ENCODE peak calls at places on chromosomes 3 and 15, in ten cellular contexts. R, M, N, Y, A, K, G, L, D and S are unnamed samples.

GRCh38 chr15:62110000-62110851 is 43.4 kb downstream of the C2CD4A start:
- DNase-seq in R (no peak), M (no peak), N (peak; percentile 83), Y (peak; percentile 40), A (no peak), K (peak; percentile 82), G (peak; percentile 77), L (peak; percentile 60), D (no peak), S (peak; percentile 90)

GRCh38 chr3:11384074-11384473 is 111.9 kb downstream of the ATG7 start:
- DNase-seq in R (no peak), M (no peak), N (peak; percentile 30), Y (no peak), A (no peak), K (peak; percentile 23), G (peak; percentile 34), L (no peak), D (no peak), S (peak; percentile 25)

GRCh38 chr3:124203292-124203691 is 211.4 kb upstream of the ROPN1 start:
- DNase-seq in R (peak; percentile 22), M (no peak), N (no peak), Y (no peak), A (no peak), K (no peak), G (no peak), L (no peak), D (no peak), S (no peak)

GRCh38 chr15:65791335-65792129 is 561 bp downstream of the DENND4A start:
- DNase-seq in R (peak; percentile 80), M (peak; percentile 65), N (no peak), Y (peak; percentile 72), A (peak; percentile 58), K (peak; percentile 26), G (no peak), L (no peak), D (peak; percentile 74), S (no peak)

GRCh38 chr3:124565013-124565412 is 165.2 kb upstream of the UMPS start:
- DNase-seq in R (peak; percentile 84), M (peak; percentile 77), N (peak; percentile 77), Y (peak; percentile 90), A (peak; percentile 71), K (peak; percentile 76), G (peak; percentile 59), L (peak; percentile 69), D (peak; percentile 47), S (peak; percentile 62)

GRCh38 chr3:186067360-186068242 is 41.3 kb downstream of the ETV5 start:
- DNase-seq in R (no peak), M (no peak), N (no peak), Y (no peak), A (peak; percentile 14), K (no peak), G (no peak), L (no peak), D (no peak), S (no peak)

GRCh38 chr3:141235661-141236171 is 4.1 kb downstream of the PXYLP1 start:
- DNase-seq in R (peak; percentile 48), M (no peak), N (no peak), Y (peak; percentile 56), A (no peak), K (no peak), G (no peak), L (no peak), D (no peak), S (no peak)

GRCh38 chr3:1587426-1587825 is 494.6 kb downstream of the CNTN6 start:
- DNase-seq in R (no peak), M (no peak), N (no peak), Y (no peak), A (no peak), K (no peak), G (no peak), L (no peak), D (no peak), S (no peak)

GRCh38 chr3:187994221-187995085 is 159.5 kb upstream of the LPP start:
- DNase-seq in R (no peak), M (no peak), N (peak; percentile 22), Y (no peak), A (no peak), K (peak; percentile 70), G (peak; percentile 9), L (peak; percentile 83), D (no peak), S (no peak)

GRCh38 chr3:52527732-52528595 is 5.7 kb downstream of the NT5DC2 start:
- DNase-seq in R (peak; percentile 32), M (peak; percentile 7), N (no peak), Y (no peak), A (no peak), K (no peak), G (no peak), L (no peak), D (no peak), S (no peak)

GRCh38 chr3:50652709-50653108 is 22.0 kb upstream of the DOCK3 start:
- DNase-seq in R (peak; percentile 76), M (no peak), N (peak; percentile 54), Y (peak; percentile 28), A (peak; percentile 54), K (peak; percentile 19), G (peak; percentile 36), L (no peak), D (peak; percentile 47), S (peak; percentile 44)

GRCh38 chr3:106965286-106965685 is 412.0 kb upstream of the CCDC54 start:
- DNase-seq in R (no peak), M (no peak), N (no peak), Y (no peak), A (no peak), K (no peak), G (no peak), L (no peak), D (no peak), S (no peak)

GRCh38 chr3:57918123-57918837 is 89.9 kb upstream of the FLNB start:
- DNase-seq in R (no peak), M (no peak), N (peak; percentile 87), Y (no peak), A (no peak), K (peak; percentile 96), G (peak; percentile 77), L (peak; percentile 97), D (no peak), S (peak; percentile 81)

GRCh38 chr3:49602877-49603411 is 48.7 kb downstream of the BSN start:
- DNase-seq in R (no peak), M (no peak), N (peak; percentile 87), Y (no peak), A (peak; percentile 12), K (no peak), G (peak; percentile 83), L (no peak), D (no peak), S (peak; percentile 91)

GRCh38 chr3:49600781-49601180 is 46.5 kb downstream of the BSN start:
- DNase-seq in R (no peak), M (no peak), N (peak; percentile 20), Y (no peak), A (no peak), K (no peak), G (no peak), L (peak; percentile 25), D (no peak), S (peak; percentile 6)

GRCh38 chr3:49606427-49606826 is 52.1 kb downstream of the BSN start:
- DNase-seq in R (no peak), M (no peak), N (no peak), Y (no peak), A (no peak), K (no peak), G (no peak), L (no peak), D (no peak), S (no peak)

GRCh38 chr3:49602049-49602554 is 47.8 kb downstream of the BSN start:
- DNase-seq in R (no peak), M (no peak), N (no peak), Y (no peak), A (no peak), K (no peak), G (no peak), L (no peak), D (no peak), S (peak; percentile 7)

GRCh38 chr3:49601358-49602048 is 47.2 kb downstream of the BSN start:
- DNase-seq in R (no peak), M (no peak), N (no peak), Y (no peak), A (no peak), K (no peak), G (no peak), L (no peak), D (no peak), S (no peak)
- H3K4me3 ChIP-seq in R (no peak overlapping the region), M (no peak overlapping the region), N (no peak overlapping the region), Y (no peak overlapping the region), A (no peak overlapping the region), K (no peak overlapping the region), G (no peak overlapping the region), L (no peak overlapping the region), D (no peak overlapping the region), S (no peak overlapping the region)

GRCh38 chr15:74200871-74201419 is 1.6 kb downstream of the STRA6 start:
- DNase-seq in R (peak; percentile 62), M (no peak), N (no peak), Y (no peak), A (no peak), K (peak; percentile 81), G (no peak), L (no peak), D (no peak), S (no peak)
- H3K4me3 ChIP-seq in R (no peak overlapping the region), M (no peak overlapping the region), N (no peak overlapping the region), Y (no peak overlapping the region), A (no peak overlapping the region), K (no peak overlapping the region), G (no peak overlapping the region), L (no peak overlapping the region), D (no peak overlapping the region), S (no peak overlapping the region)

GRCh38 chr15:99076555-99077308 is 28.1 kb upstream of the SYNM start:
- DNase-seq in R (peak; percentile 75), M (peak; percentile 60), N (peak; percentile 79), Y (peak; percentile 82), A (peak; percentile 88), K (peak; percentile 85), G (peak; percentile 72), L (peak; percentile 85), D (peak; percentile 25), S (peak; percentile 80)
- H3K4me3 ChIP-seq in R (no peak overlapping the region), M (peak overlapping the region; percentile 52), N (peak overlapping the region; percentile 5), Y (peak overlapping the region; percentile 25), A (peak overlapping the region; percentile 68), K (peak overlapping the region; percentile 29), G (peak overlapping the region; percentile 22), L (peak overlapping the region; percentile 47), D (peak overlapping the region; percentile 35), S (peak overlapping the region; percentile 10)

DNA sequence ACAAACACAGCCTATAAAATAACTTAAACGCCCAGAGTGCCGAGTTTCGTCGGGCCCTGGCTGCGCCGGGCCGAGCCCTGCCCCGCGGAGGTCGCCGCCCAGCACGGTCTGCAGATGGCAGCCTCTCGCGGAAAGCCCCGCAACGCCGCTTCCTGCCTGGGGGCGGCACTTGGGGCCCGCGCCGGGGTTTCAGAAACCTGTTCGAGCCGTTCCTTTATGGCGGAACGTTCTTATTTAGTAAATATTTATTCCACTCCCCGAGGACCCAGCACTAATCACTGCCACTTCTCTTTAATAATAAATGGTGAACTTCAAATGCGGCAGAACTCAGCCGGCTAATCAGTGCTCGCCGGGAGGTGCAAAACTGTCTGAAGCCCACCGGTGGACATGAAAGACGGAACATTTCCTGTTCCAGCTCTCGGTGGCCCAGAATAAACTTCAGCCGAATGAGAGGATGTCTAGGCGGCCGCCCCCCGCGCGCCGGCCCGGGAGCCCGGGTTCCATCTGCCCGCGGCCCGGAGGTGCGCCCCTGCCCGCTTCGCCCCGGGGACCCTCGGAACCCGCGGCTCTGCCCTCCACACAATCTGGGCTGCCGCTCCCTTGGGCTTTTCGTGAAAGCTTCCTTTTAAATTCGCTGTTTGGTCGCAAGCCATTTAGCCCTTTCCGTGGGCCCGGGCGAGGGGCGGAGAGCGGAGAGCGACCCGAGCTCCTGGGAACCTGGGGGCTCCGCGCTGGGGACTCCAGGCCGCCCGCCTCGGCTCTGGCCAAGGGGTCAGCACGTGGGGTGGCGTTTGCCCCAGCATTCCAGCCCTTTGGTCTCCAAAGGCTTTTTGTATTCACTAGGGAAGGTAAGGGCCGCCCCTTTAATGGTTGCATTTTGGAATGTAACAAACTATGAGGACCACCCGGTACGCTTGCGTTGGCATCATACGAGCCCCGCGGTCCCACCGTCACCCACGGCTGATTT is 110.8 kb upstream of the ATP11B start:
- DNase-seq in R (peak; percentile 85), M (peak; percentile 21), N (peak; percentile 57), Y (peak; percentile 84), A (peak; percentile 84), K (peak; percentile 19), G (peak; percentile 20), L (peak; percentile 21), D (no peak), S (peak; percentile 44)
- H3K4me3 ChIP-seq in R (peak overlapping the region; percentile 50), M (peak overlapping the region; percentile 67), N (peak overlapping the region; percentile 35), Y (peak overlapping the region; percentile 92), A (peak overlapping the region; percentile 77), K (peak overlapping the region; percentile 56), G (peak overlapping the region; percentile 13), L (peak overlapping the region; percentile 60), D (peak overlapping the region; percentile 59), S (peak overlapping the region; percentile 50)